ENCODE peak calls at places on chromosomes 12 and 14, in six cellular contexts. One of them, this sample, is unnamed.

GRCh38 chr14:75884198-75884611 is 97.6 kb downstream of the TGFB3 start:
- DNase-seq in WTC11: no peak
- DNase-seq in CD4-positive, CD25-positive, alpha-beta regulatory T cell: no peak
- DNase-seq in stimulated activated effector memory CD8-positive, alpha-beta T cell treated with anti-CD3 and anti-CD28 coated beads, Interleukin-12 subunit alpha, Interleukin-12 subunit beta, amount 100 ng/mL, for 72 hours: no peak
- DNase-seq in cardiac fibroblast: peak
- DNase-seq in endothelial cell of umbilical vein: no peak
- DNase-seq in this sample: peak

GRCh38 chr12:41264281-41264680 is 76.2 kb downstream of the PDZRN4 start:
- DNase-seq in WTC11: no peak
- DNase-seq in CD4-positive, CD25-positive, alpha-beta regulatory T cell: no peak
- DNase-seq in stimulated activated effector memory CD8-positive, alpha-beta T cell treated with anti-CD3 and anti-CD28 coated beads, Interleukin-12 subunit alpha, Interleukin-12 subunit beta, amount 100 ng/mL, for 72 hours: no peak
- DNase-seq in cardiac fibroblast: peak
- DNase-seq in endothelial cell of umbilical vein: peak
- DNase-seq in this sample: no peak

GRCh38 chr14:79280400-79280670 is 931.0 kb downstream of the DIO2 start:
- DNase-seq in WTC11: no peak
- DNase-seq in CD4-positive, CD25-positive, alpha-beta regulatory T cell: no peak
- DNase-seq in stimulated activated effector memory CD8-positive, alpha-beta T cell treated with anti-CD3 and anti-CD28 coated beads, Interleukin-12 subunit alpha, Interleukin-12 subunit beta, amount 100 ng/mL, for 72 hours: no peak
- DNase-seq in cardiac fibroblast: no peak
- DNase-seq in endothelial cell of umbilical vein: no peak
- DNase-seq in this sample: no peak

GRCh38 chr14:101288436-101289229 is 272.7 kb upstream of the DIO3 start:
- DNase-seq in WTC11: no peak
- DNase-seq in CD4-positive, CD25-positive, alpha-beta regulatory T cell: no peak
- DNase-seq in stimulated activated effector memory CD8-positive, alpha-beta T cell treated with anti-CD3 and anti-CD28 coated beads, Interleukin-12 subunit alpha, Interleukin-12 subunit beta, amount 100 ng/mL, for 72 hours: no peak
- DNase-seq in cardiac fibroblast: no peak
- DNase-seq in endothelial cell of umbilical vein: no peak
- DNase-seq in this sample: no peak

GRCh38 chr14:51554953-51555352 is 96.8 kb upstream of the FRMD6 start:
- DNase-seq in WTC11: no peak
- DNase-seq in CD4-positive, CD25-positive, alpha-beta regulatory T cell: peak
- DNase-seq in stimulated activated effector memory CD8-positive, alpha-beta T cell treated with anti-CD3 and anti-CD28 coated beads, Interleukin-12 subunit alpha, Interleukin-12 subunit beta, amount 100 ng/mL, for 72 hours: no peak
- DNase-seq in cardiac fibroblast: peak
- DNase-seq in endothelial cell of umbilical vein: no peak
- DNase-seq in this sample: peak

GRCh38 chr12:5987573-5987972 is 42.5 kb upstream of the ANO2 start:
- DNase-seq in WTC11: no peak
- DNase-seq in CD4-positive, CD25-positive, alpha-beta regulatory T cell: no peak
- DNase-seq in stimulated activated effector memory CD8-positive, alpha-beta T cell treated with anti-CD3 and anti-CD28 coated beads, Interleukin-12 subunit alpha, Interleukin-12 subunit beta, amount 100 ng/mL, for 72 hours: no peak
- DNase-seq in cardiac fibroblast: no peak
- DNase-seq in endothelial cell of umbilical vein: no peak
- DNase-seq in this sample: no peak

GRCh38 chr12:122363782-122364181 is 58.7 kb downstream of the CLIP1 start:
- DNase-seq in WTC11: no peak
- DNase-seq in CD4-positive, CD25-positive, alpha-beta regulatory T cell: no peak
- DNase-seq in stimulated activated effector memory CD8-positive, alpha-beta T cell treated with anti-CD3 and anti-CD28 coated beads, Interleukin-12 subunit alpha, Interleukin-12 subunit beta, amount 100 ng/mL, for 72 hours: no peak
- DNase-seq in cardiac fibroblast: no peak
- DNase-seq in endothelial cell of umbilical vein: no peak
- DNase-seq in this sample: no peak

GRCh38 chr14:25094171-25094907 is 44.4 kb upstream of the STXBP6 start:
- DNase-seq in WTC11: no peak
- DNase-seq in CD4-positive, CD25-positive, alpha-beta regulatory T cell: no peak
- DNase-seq in stimulated activated effector memory CD8-positive, alpha-beta T cell treated with anti-CD3 and anti-CD28 coated beads, Interleukin-12 subunit alpha, Interleukin-12 subunit beta, amount 100 ng/mL, for 72 hours: no peak
- DNase-seq in cardiac fibroblast: no peak
- DNase-seq in endothelial cell of umbilical vein: no peak
- DNase-seq in this sample: peak

GRCh38 chr12:86658303-86658702 is 402.1 kb upstream of the MGAT4C start:
- DNase-seq in WTC11: no peak
- DNase-seq in CD4-positive, CD25-positive, alpha-beta regulatory T cell: no peak
- DNase-seq in stimulated activated effector memory CD8-positive, alpha-beta T cell treated with anti-CD3 and anti-CD28 coated beads, Interleukin-12 subunit alpha, Interleukin-12 subunit beta, amount 100 ng/mL, for 72 hours: no peak
- DNase-seq in cardiac fibroblast: no peak
- DNase-seq in endothelial cell of umbilical vein: no peak
- DNase-seq in this sample: no peak

GRCh38 chr14:23481362-23481970 is 12.0 kb downstream of the NGDN start:
- DNase-seq in WTC11: no peak
- DNase-seq in CD4-positive, CD25-positive, alpha-beta regulatory T cell: no peak
- DNase-seq in stimulated activated effector memory CD8-positive, alpha-beta T cell treated with anti-CD3 and anti-CD28 coated beads, Interleukin-12 subunit alpha, Interleukin-12 subunit beta, amount 100 ng/mL, for 72 hours: no peak
- DNase-seq in cardiac fibroblast: peak
- DNase-seq in endothelial cell of umbilical vein: peak
- DNase-seq in this sample: peak

This sample was measured in IMR-90.